ENCODE peak calls at places on chromosomes 5 and 9, in five cellular contexts. Q is left lung; K is CD8-positive, alpha-beta memory T cell; M is effector memory CD4-positive, alpha-beta T cell; J is K562. A is an unnamed sample. For H3K4me1 and H3K27me3, the result is how much of the 10 kb centered on the place peaks cover.

GRCh38 chr5:36726317-36726716 is 119.9 kb downstream of the SLC1A3 start:
- DNase-seq in Q (no peak), K (no peak), M (no peak), J (no peak), A (no peak)

GRCh38 chr5:164054461-164054860 is 549.0 kb downstream of the MAT2B start:
- DNase-seq in Q (no peak), K (no peak), M (no peak), J (no peak), A (no peak)

GRCh38 chr5:56291058-56291404 is 57.9 kb upstream of the ANKRD55 start:
- DNase-seq in Q (no peak), K (no peak), M (no peak), J (no peak), A (no peak)

GRCh38 chr9:119961774-119962408 is 592.7 kb upstream of the BRINP1 start:
- DNase-seq in Q (peak), K (no peak), M (no peak), J (peak), A (no peak)

GRCh38 chr5:2256646-2257288 is 374.0 kb upstream of the IRX4 start:
- DNase-seq in Q (peak), K (no peak), M (no peak), J (no peak), A (no peak)

GRCh38 chr5:74034738-74035137 is 408.7 kb downstream of the ARHGEF28 start:
- DNase-seq in Q (no peak), K (no peak), M (no peak), J (no peak), A (no peak)

GRCh38 chr5:132591140-132591539 is 34.4 kb downstream of the RAD50 start:
- DNase-seq in Q (no peak), K (no peak), M (no peak), J (no peak), A (no peak)

GRCh38 chr9:93948456-93949072 is 6.6 kb downstream of the BARX1 start:
- DNase-seq in Q (no peak), K (no peak), M (no peak), J (no peak), A (no peak)

GRCh38 chr9:95574176-95574575 is 57.4 kb upstream of the PTCH1 start:
- DNase-seq in Q (peak), K (peak), M (no peak), J (no peak), A (no peak)

GRCh38 chr5:88683506-88684135 is 199.4 kb downstream of the MEF2C start:
- DNase-seq in Q (no peak), K (no peak), M (no peak), J (peak), A (peak)

GRCh38 chr5:133818869-133819600 is 149.4 kb downstream of the C5orf15 start:
- DNase-seq in Q (no peak), K (no peak), M (no peak), J (no peak), A (no peak)

GRCh38 chr9:27534658-27535209 is 5.1 kb upstream of the MOB3B start:
- DNase-seq in Q (no peak), K (no peak), M (no peak), J (no peak), A (no peak)

GRCh38 chr9:33714989-33715388 is 80.4 kb upstream of the PRSS3 start:
- DNase-seq in Q (no peak), K (no peak), M (no peak), J (no peak), A (no peak)

GRCh38 chr5:42500003-42500599 is 76.9 kb downstream of the GHR start:
- DNase-seq in Q (no peak), K (no peak), M (no peak), J (no peak), A (no peak)

GRCh38 chr5:127739807-127740384 is 36.7 kb downstream of the CCDC192 start:
- DNase-seq in Q (no peak), K (no peak), M (no peak), J (peak), A (no peak)

GRCh38 chr5:130720355-130720754 is 444.7 kb downstream of the HINT1 start:
- DNase-seq in Q (no peak), K (no peak), M (no peak), J (peak), A (no peak)

GRCh38 chr9:123933401-123933800 is 3.5 kb upstream of the DENND1A start:
- DNase-seq in Q (no peak), K (no peak), M (no peak), J (no peak), A (no peak)

GRCh38 chr5:1827410-1828397 is 26.5 kb downstream of the NDUFS6 start:
- DNase-seq in Q (peak), K (no peak), M (peak), J (peak), A (peak)

GRCh38 chr5:1836176-1836890 is 35.1 kb downstream of the NDUFS6 start:
- DNase-seq in Q (peak), K (no peak), M (no peak), J (no peak), A (no peak)

GRCh38 chr5:108515706-108516105 is 133.8 kb upstream of the FBXL17 start:
- DNase-seq in Q (no peak), K (no peak), M (no peak), J (no peak), A (no peak)

GRCh38 chr5:177344891-177345290 is 6.6 kb downstream of the LMAN2 start:
- DNase-seq in Q (peak), K (no peak), M (no peak), J (no peak), A (peak)

GRCh38 chr5:11105706-11106105 is 344.7 kb upstream of the DAP start:
- DNase-seq in Q (no peak), K (no peak), M (no peak), J (no peak), A (no peak)

GRCh38 chr9:129556576-129557191 is 64.2 kb downstream of the C9orf50 start:
- DNase-seq in Q (peak), K (no peak), M (no peak), J (no peak), A (no peak)

GRCh38 chr9:129559506-129559881 is 61.4 kb downstream of the C9orf50 start:
- DNase-seq in Q (peak), K (no peak), M (no peak), J (no peak), A (no peak)

GRCh38 chr9:129557192-129558036 is 63.5 kb downstream of the C9orf50 start:
- DNase-seq in Q (peak), K (no peak), M (no peak), J (no peak), A (no peak)

GRCh38 chr9:129558551-129559505 is 62.1 kb downstream of the C9orf50 start:
- DNase-seq in Q (peak), K (no peak), M (no peak), J (no peak), A (no peak)

DNA sequence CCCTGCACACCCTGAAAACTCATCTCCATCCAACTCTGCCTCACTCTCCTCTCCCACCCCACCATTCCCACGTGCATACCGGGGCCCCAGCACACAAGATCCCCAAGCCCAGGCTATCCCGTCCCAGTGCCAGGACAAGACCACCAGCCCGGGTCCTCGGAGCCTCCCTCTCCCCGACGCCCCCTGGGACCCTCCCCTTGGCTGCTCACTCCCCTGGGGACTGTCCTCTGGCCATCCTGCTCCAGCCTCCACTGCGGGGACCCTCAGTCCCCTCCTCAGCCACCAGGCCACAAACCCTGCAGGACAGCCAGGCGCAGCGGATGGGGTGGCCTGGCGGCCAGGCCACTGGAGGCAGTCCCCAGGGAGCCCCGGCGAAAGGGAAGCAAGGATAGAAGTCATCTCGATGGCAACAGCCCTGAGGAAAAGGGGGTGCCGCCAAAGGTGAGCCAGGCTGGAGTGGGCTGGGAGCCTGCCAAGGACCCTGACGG is 62.8 kb downstream of the C9orf50 start:
- DNase-seq in Q (no peak), K (no peak), M (no peak), J (no peak), A (no peak)
- H3K4me1 ChIP-seq in Q (under half), K (under half), M (under half), J (under half), A (under half)

DNA sequence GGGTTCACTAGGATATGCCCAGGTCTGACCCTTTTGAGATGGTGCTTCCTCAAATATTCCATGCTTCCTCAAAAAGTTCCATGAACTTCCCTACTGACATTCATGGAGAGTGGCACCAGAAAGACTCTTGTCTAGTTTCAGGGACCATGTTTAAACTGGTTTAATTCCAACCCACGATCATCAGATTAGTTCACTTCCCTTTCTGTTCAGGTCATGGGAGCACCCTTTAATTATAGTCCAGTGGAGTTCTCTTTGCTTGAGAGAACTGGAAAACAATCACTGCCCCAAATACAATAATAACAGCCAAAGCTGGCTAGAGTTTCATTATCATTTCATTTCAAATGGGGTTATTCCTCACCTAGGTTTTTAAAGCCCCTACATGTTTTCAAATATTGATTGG is 9.7 kb upstream of the ERBIN start:
- DNase-seq in Q (no peak), K (no peak), M (no peak), J (no peak), A (no peak)
- H3K27me3 ChIP-seq in Q (under half), K (under half), M (under half), J (under half), A (under half)

DNA sequence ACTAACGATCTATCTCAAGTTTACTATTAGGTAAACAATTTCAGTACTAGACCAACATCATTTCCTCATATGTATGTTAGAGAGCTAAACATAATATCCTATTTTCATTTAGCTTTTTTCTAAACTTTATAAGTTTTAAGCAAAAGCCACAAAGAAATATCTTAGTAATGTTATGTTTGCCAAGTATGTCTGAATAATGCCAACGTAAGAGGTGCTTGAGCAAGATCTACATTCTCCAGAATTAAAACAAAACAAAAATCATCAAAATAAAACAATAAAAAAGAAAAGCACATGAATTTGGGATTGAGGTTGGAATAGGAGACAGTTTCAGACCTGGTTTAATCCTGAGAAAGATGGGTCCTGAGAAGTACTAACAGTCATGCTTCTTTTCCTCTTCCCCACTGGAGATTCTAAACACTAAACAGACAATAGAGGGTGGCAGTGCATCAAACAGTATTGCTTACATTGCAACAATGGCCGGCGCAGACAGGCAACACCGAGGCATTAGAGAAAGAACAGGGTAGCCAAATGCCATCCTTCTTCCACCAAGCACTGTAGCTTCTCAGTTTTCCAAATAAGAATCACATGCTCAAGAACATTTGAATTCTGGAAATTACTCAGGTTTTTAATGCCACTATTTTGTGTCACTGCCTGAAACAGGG is 33.6 kb downstream of the CSNK1A1 start:
- DNase-seq in Q (no peak), K (no peak), M (no peak), J (no peak), A (no peak)
- H3K27ac ChIP-seq in Q (no peak), K (no peak), M (no peak), J (no peak), A (no peak)

GRCh38 chr9:113892861-113893491 is 16.9 kb downstream of the ZNF618 start:
- DNase-seq in Q (no peak), K (no peak), M (no peak), J (no peak), A (no peak)
- H3K4me1 ChIP-seq in Q (under half), K (under half), M (under half), J (under half), A (under half)

GRCh38 chr5:171311698-171312083 is 2.6 kb downstream of the TLX3 start:
- DNase-seq in Q (no peak), K (no peak), M (no peak), J (no peak), A (no peak)

GRCh38 chr5:171313481-171314206 is 4.6 kb downstream of the TLX3 start:
- DNase-seq in Q (no peak), K (no peak), M (no peak), J (no peak), A (no peak)

GRCh38 chr5:171310334-171310815 is 1.3 kb downstream of the TLX3 start:
- DNase-seq in Q (no peak), K (no peak), M (no peak), J (no peak), A (no peak)

GRCh38 chr5:171310816-171311697 is 2.0 kb downstream of the TLX3 start:
- DNase-seq in Q (no peak), K (no peak), M (no peak), J (no peak), A (no peak)

GRCh38 chr5:171312129-171312819 is 3.2 kb downstream of the TLX3 start:
- DNase-seq in Q (peak), K (no peak), M (no peak), J (no peak), A (no peak)
- H3K27me3 ChIP-seq in Q (half or more), K (under half), M (under half), J (under half), A (under half)

DNA sequence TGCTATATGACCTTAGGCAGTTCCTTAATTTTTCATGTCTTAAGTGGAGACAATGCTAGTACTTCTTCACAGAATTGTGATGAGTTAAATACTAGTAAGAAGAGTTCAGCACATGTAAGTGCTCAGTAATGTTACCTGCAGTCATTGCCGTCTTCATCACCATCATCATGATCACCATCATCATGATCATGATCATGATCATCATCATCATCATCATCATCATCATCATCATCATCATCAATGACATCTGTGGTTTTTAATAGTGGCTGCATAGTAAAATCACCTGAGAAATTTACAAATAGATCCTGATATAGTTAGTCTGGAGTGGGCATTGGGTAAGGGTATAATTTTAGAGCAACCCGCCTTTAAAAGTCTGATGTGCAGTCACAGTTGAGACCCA is 14.7 kb upstream of the PALM2AKAP2 start:
- DNase-seq in Q (no peak), K (no peak), M (no peak), J (no peak), A (no peak)
- H3K27ac ChIP-seq in Q (no peak), K (no peak), M (no peak), J (no peak), A (no peak)

GRCh38 chr5:76014005-76014404 is 69.2 kb upstream of the SV2C start:
- DNase-seq in Q (no peak), K (no peak), M (no peak), J (no peak), A (no peak)
- H3K4me1 ChIP-seq in Q (under half), K (under half), M (under half), J (under half), A (under half)